ENCODE peak calls at places on chromosomes 16 and 17, in five cellular contexts. W, S, E, M and P are unnamed samples.

GRCh38 chr17:20191066-20191465 is 181.9 kb downstream of the SPECC1 start:
- DNase-seq in W (no peak), S (no peak), E (peak; percentile 67), M (no peak), P (no peak)

GRCh38 chr17:74485012-74485743 is 18.7 kb downstream of the CD300A start:
- DNase-seq in W (no peak), S (peak; percentile 8), E (no peak), M (no peak), P (no peak)

GRCh38 chr16:88631384-88631783 is 7.0 kb upstream of the IL17C start:
- DNase-seq in W (no peak), S (no peak), E (no peak), M (no peak), P (no peak)

GRCh38 chr17:79459003-79459655 is 151.7 kb downstream of the RBFOX3 start:
- DNase-seq in W (no peak), S (no peak), E (no peak), M (no peak), P (no peak)

GRCh38 chr16:1090620-1091587 is 5.1 kb downstream of the C1QTNF8 start:
- DNase-seq in W (no peak), S (no peak), E (no peak), M (no peak), P (no peak)

GRCh38 chr17:16477255-16477654 is 14.7 kb downstream of the LRRC75A start:
- DNase-seq in W (no peak), S (no peak), E (peak; percentile 85), M (no peak), P (no peak)

GRCh38 chr17:45740553-45741330 is 43.4 kb upstream of the CRHR1 start:
- DNase-seq in W (no peak), S (no peak), E (peak; percentile 78), M (no peak), P (peak; percentile 26)

GRCh38 chr16:11256657-11257130 is 690 bp upstream of the SOCS1 start:
- DNase-seq in W (no peak), S (peak; percentile 69), E (no peak), M (peak; percentile 24), P (no peak)

GRCh38 chr16:69013991-69014390 is 91.5 kb upstream of the HAS3 start:
- DNase-seq in W (no peak), S (no peak), E (no peak), M (no peak), P (no peak)

GRCh38 chr17:57459286-57459915 is 203.1 kb downstream of the MSI2 start:
- DNase-seq in W (no peak), S (no peak), E (peak; percentile 86), M (no peak), P (no peak)

GRCh38 chr16:2156025-2156848 is 655 bp downstream of the TRAF7 start:
- DNase-seq in W (no peak), S (no peak), E (no peak), M (no peak), P (no peak)

GRCh38 chr17:5843366-5844026 is 226.7 kb upstream of the WSCD1 start:
- DNase-seq in W (no peak), S (no peak), E (no peak), M (no peak), P (no peak)